ENCODE peak calls at places on chromosomes 11 and 22, in six cellular contexts. One of them, this sample, is unnamed.

GRCh38 chr22:33557836-33558235 is 362.4 kb downstream of the LARGE1 start:
- DNase-seq in prostate gland: no peak
- DNase-seq in endothelial cell of umbilical vein: no peak
- DNase-seq in uterus: no peak
- DNase-seq in A549: no peak
- DNase-seq in HCT116: no peak
- DNase-seq in this sample: no peak

GRCh38 chr11:86274503-86274902 is 27.5 kb upstream of the HIKESHI start:
- DNase-seq in prostate gland: no peak
- DNase-seq in endothelial cell of umbilical vein: no peak
- DNase-seq in uterus: no peak
- DNase-seq in A549: no peak
- DNase-seq in HCT116: no peak
- DNase-seq in this sample: no peak

GRCh38 chr22:46526484-46526839 is 11.0 kb downstream of the CELSR1 start:
- DNase-seq in prostate gland: no peak
- DNase-seq in endothelial cell of umbilical vein: no peak
- DNase-seq in uterus: no peak
- DNase-seq in A549: no peak
- DNase-seq in HCT116: no peak
- DNase-seq in this sample: no peak

GRCh38 chr11:40713083-40713482 is 746.4 kb downstream of the LRRC4C start:
- DNase-seq in prostate gland: no peak
- DNase-seq in endothelial cell of umbilical vein: no peak
- DNase-seq in uterus: no peak
- DNase-seq in A549: no peak
- DNase-seq in HCT116: no peak
- DNase-seq in this sample: no peak

GRCh38 chr11:134248910-134249480 is 4.2 kb downstream of the THYN1 start:
- DNase-seq in prostate gland: no peak
- DNase-seq in endothelial cell of umbilical vein: no peak
- DNase-seq in uterus: no peak
- DNase-seq in A549: no peak
- DNase-seq in HCT116: no peak
- DNase-seq in this sample: no peak

GRCh38 chr11:77152846-77153245 is 24.8 kb downstream of the MYO7A start:
- DNase-seq in prostate gland: no peak
- DNase-seq in endothelial cell of umbilical vein: no peak
- DNase-seq in uterus: no peak
- DNase-seq in A549: no peak
- DNase-seq in HCT116: no peak
- DNase-seq in this sample: no peak

GRCh38 chr11:1598816-1599215 is 722 bp upstream of the KRTAP5-2 start:
- DNase-seq in prostate gland: no peak
- DNase-seq in endothelial cell of umbilical vein: no peak
- DNase-seq in uterus: no peak
- DNase-seq in A549: no peak
- DNase-seq in HCT116: no peak
- DNase-seq in this sample: no peak

GRCh38 chr22:36365020-36365411 is 22.8 kb downstream of the MYH9 start:
- DNase-seq in prostate gland: no peak
- DNase-seq in endothelial cell of umbilical vein: peak; percentile 94
- DNase-seq in uterus: peak; percentile 75
- DNase-seq in A549: peak; percentile 75
- DNase-seq in HCT116: peak; percentile 76
- DNase-seq in this sample: no peak

GRCh38 chr11:24963879-24964278 is 467.0 kb downstream of the LUZP2 start:
- DNase-seq in prostate gland: no peak
- DNase-seq in endothelial cell of umbilical vein: no peak
- DNase-seq in uterus: no peak
- DNase-seq in A549: no peak
- DNase-seq in HCT116: no peak
- DNase-seq in this sample: no peak

DNA sequence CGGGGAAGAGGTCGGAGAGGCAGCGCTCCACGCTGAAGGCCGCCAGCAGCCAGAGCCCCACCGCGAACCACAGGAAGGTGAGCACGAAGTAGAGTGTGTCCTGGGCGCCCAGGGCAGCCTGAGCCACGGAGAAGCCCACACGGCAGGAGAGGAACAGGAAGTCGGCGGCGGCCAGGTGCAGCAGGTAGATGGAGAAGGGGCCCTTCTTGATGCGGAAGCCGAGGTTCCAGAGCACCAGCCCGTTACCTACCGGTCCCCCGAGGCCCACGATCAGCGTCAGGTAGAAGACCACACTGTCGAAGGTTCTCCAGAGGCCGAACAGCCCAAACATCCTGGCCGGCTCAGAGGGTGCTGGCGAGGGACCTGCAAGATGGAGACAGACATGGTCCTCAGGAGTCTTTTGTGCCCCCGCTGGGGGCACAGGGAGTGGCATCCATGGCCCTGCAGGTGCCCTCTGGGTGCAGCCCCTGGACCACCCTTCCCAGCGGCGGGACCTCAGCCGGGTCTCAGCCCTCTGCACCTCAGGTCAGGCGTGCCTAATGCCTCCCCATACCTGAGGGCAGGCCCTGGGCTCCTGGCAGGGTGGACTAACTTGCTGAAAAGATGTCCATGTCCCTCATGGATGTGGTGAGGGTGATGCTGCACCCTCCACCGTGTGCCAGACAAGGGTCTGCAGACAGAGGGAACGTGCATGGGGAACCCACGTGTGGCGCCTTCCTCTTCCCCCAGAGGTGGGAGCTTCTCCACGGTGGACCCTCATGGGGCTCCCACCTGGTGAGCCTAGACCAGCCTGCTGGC is at the start of gene MRGPRG:
- DNase-seq in prostate gland: no peak
- DNase-seq in endothelial cell of umbilical vein: no peak
- DNase-seq in uterus: no peak
- DNase-seq in A549: no peak
- DNase-seq in HCT116: no peak
- DNase-seq in this sample: no peak
- TF ChIP-seq POLR2A in prostate gland: no peak
- TF ChIP-seq POLR2A in endothelial cell of umbilical vein: no peak
- TF ChIP-seq POLR2A in uterus: no peak
- TF ChIP-seq POLR2A in A549: no peak
- TF ChIP-seq POLR2A in HCT116: no peak
- TF ChIP-seq POLR2A in this sample: no peak

GRCh38 chr22:24433868-24434471 is 6.6 kb downstream of the ADORA2A start:
- DNase-seq in prostate gland: no peak
- DNase-seq in endothelial cell of umbilical vein: peak; percentile 40
- DNase-seq in uterus: no peak
- DNase-seq in A549: no peak
- DNase-seq in HCT116: no peak
- DNase-seq in this sample: no peak
- H3K4me3 ChIP-seq in prostate gland: no peak overlapping the region
- H3K4me3 ChIP-seq in endothelial cell of umbilical vein: no peak overlapping the region
- H3K4me3 ChIP-seq in uterus: no peak overlapping the region
- H3K4me3 ChIP-seq in A549: no peak overlapping the region
- H3K4me3 ChIP-seq in HCT116: no peak overlapping the region
- H3K4me3 ChIP-seq in this sample: no peak overlapping the region

GRCh38 chr22:42500836-42501179 is 18.8 kb downstream of the RRP7A start:
- DNase-seq in prostate gland: no peak
- DNase-seq in endothelial cell of umbilical vein: no peak
- DNase-seq in uterus: peak; percentile 38
- DNase-seq in A549: no peak
- DNase-seq in HCT116: no peak
- DNase-seq in this sample: no peak

DNA sequence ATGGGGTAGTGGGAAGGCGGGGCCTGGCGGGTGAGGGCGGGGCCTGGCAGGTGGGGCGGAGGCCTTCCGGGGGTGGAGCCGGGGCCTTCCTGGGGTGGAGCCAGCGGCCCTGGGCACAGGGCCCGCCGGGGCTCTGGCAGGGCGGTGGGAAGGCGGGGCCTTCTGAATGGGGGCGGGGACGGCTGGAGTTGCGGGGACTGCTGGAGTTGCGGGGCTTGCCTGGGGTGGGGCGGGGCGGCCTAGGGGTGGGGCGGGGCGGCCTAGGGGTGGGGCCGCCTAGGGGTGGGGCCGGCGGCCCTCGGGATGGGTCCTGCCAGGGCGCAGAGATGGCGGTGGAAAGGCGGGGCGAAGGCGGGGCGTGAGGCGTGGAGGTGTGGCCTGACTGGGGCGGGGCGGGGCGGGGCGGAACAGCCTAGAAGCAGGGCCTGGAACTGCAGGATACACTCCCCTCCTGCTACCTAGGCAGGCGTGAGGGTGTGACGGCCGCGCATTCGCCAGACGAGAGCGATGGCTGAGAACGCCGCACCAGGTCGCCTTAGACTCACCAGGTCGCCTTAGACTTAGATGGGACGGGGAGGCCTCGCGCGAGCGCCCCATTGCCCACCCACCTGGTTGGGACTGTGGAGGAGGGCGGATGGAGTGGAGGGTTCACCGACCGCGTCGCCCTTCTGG is 19.3 kb downstream of the RRP7A start:
- DNase-seq in prostate gland: peak; percentile 86
- DNase-seq in endothelial cell of umbilical vein: peak; percentile 55
- DNase-seq in uterus: peak; percentile 90
- DNase-seq in A549: peak; percentile 85
- DNase-seq in HCT116: peak; percentile 13
- DNase-seq in this sample: peak; percentile 65
- TF ChIP-seq POLR2A in prostate gland: peak; percentile 88
- TF ChIP-seq POLR2A in endothelial cell of umbilical vein: no peak
- TF ChIP-seq POLR2A in uterus: no peak
- TF ChIP-seq POLR2A in A549: peak; percentile 48
- TF ChIP-seq POLR2A in HCT116: no peak
- TF ChIP-seq POLR2A in this sample: no peak

GRCh38 chr22:17303840-17304779 is 65.2 kb upstream of the CECR2 start:
- DNase-seq in prostate gland: no peak
- DNase-seq in endothelial cell of umbilical vein: no peak
- DNase-seq in uterus: no peak
- DNase-seq in A549: no peak
- DNase-seq in HCT116: no peak
- DNase-seq in this sample: no peak
- H3K4me3 ChIP-seq in prostate gland: no peak overlapping the region
- H3K4me3 ChIP-seq in endothelial cell of umbilical vein: no peak overlapping the region
- H3K4me3 ChIP-seq in uterus: no peak overlapping the region
- H3K4me3 ChIP-seq in A549: no peak overlapping the region
- H3K4me3 ChIP-seq in HCT116: no peak overlapping the region
- H3K4me3 ChIP-seq in this sample: no peak overlapping the region

GRCh38 chr22:49017769-49018330 is 809.8 kb downstream of the BRD1 start:
- DNase-seq in prostate gland: no peak
- DNase-seq in endothelial cell of umbilical vein: no peak
- DNase-seq in uterus: no peak
- DNase-seq in A549: no peak
- DNase-seq in HCT116: no peak
- DNase-seq in this sample: peak; percentile 63
- TF ChIP-seq POLR2A in prostate gland: no peak
- TF ChIP-seq POLR2A in endothelial cell of umbilical vein: no peak
- TF ChIP-seq POLR2A in uterus: no peak
- TF ChIP-seq POLR2A in A549: no peak
- TF ChIP-seq POLR2A in HCT116: no peak
- TF ChIP-seq POLR2A in this sample: no peak

GRCh38 chr22:22822106-22822505 is 65.5 kb upstream of the IGLL5 start:
- DNase-seq in prostate gland: no peak
- DNase-seq in endothelial cell of umbilical vein: no peak
- DNase-seq in uterus: no peak
- DNase-seq in A549: no peak
- DNase-seq in HCT116: no peak
- DNase-seq in this sample: no peak
- H3K4me3 ChIP-seq in prostate gland: no peak overlapping the region
- H3K4me3 ChIP-seq in endothelial cell of umbilical vein: no peak overlapping the region
- H3K4me3 ChIP-seq in uterus: no peak overlapping the region
- H3K4me3 ChIP-seq in A549: no peak overlapping the region
- H3K4me3 ChIP-seq in HCT116: no peak overlapping the region
- H3K4me3 ChIP-seq in this sample: no peak overlapping the region

This sample was measured in lower leg skin.